ENCODE peak calls at places on chromosomes 5 and 9, in five cellular contexts. One of them, this sample, is unnamed.

GRCh38 chr9:33858346-33858869 is 41.4 kb downstream of the UBE2R2 start:
- DNase-seq in NCI-H2107: no peak
- DNase-seq in AG10803: no peak
- DNase-seq in HL-60: no peak
- DNase-seq in posterior vena cava: no peak
- DNase-seq in this sample: no peak

GRCh38 chr9:133372144-133372543 is 3.7 kb downstream of the SURF4 start:
- DNase-seq in NCI-H2107: no peak
- DNase-seq in AG10803: no peak
- DNase-seq in HL-60: no peak
- DNase-seq in posterior vena cava: no peak
- DNase-seq in this sample: no peak

GRCh38 chr9:36864491-36865410 is 169.3 kb downstream of the PAX5 start:
- DNase-seq in NCI-H2107: no peak
- DNase-seq in AG10803: no peak
- DNase-seq in HL-60: no peak
- DNase-seq in posterior vena cava: peak; percentile 64
- DNase-seq in this sample: no peak

GRCh38 chr5:171581756-171582155 is 162.3 kb downstream of the FGF18 start:
- DNase-seq in NCI-H2107: no peak
- DNase-seq in AG10803: no peak
- DNase-seq in HL-60: no peak
- DNase-seq in posterior vena cava: no peak
- DNase-seq in this sample: no peak

GRCh38 chr9:90641868-90642558 is 611 bp downstream of the DIRAS2 start:
- DNase-seq in NCI-H2107: no peak
- DNase-seq in AG10803: no peak
- DNase-seq in HL-60: no peak
- DNase-seq in posterior vena cava: no peak
- DNase-seq in this sample: no peak

GRCh38 chr9:21995652-21996275 is 1.2 kb downstream of the CDKN2B-AS1 start:
- DNase-seq in NCI-H2107: peak; percentile 8
- DNase-seq in AG10803: peak; percentile 58
- DNase-seq in HL-60: no peak
- DNase-seq in posterior vena cava: peak; percentile 87
- DNase-seq in this sample: no peak

GRCh38 chr5:173612948-173613347 is 3.5 kb downstream of the BOD1 start:
- DNase-seq in NCI-H2107: no peak
- DNase-seq in AG10803: peak; percentile 72
- DNase-seq in HL-60: no peak
- DNase-seq in posterior vena cava: no peak
- DNase-seq in this sample: no peak

GRCh38 chr9:123616707-123617106 is 260.7 kb downstream of the CRB2 start:
- DNase-seq in NCI-H2107: no peak
- DNase-seq in AG10803: no peak
- DNase-seq in HL-60: no peak
- DNase-seq in posterior vena cava: no peak
- DNase-seq in this sample: no peak

GRCh38 chr5:59506285-59506877 is 387.1 kb downstream of the PDE4D start:
- DNase-seq in NCI-H2107: no peak
- DNase-seq in AG10803: peak; percentile 62
- DNase-seq in HL-60: no peak
- DNase-seq in posterior vena cava: no peak
- DNase-seq in this sample: no peak

GRCh38 chr5:78519198-78519941 is 129.2 kb downstream of the LHFPL2 start:
- DNase-seq in NCI-H2107: no peak
- DNase-seq in AG10803: no peak
- DNase-seq in HL-60: no peak
- DNase-seq in posterior vena cava: no peak
- DNase-seq in this sample: no peak

GRCh38 chr5:152271420-152271819 is 133.7 kb downstream of the NMUR2 start:
- DNase-seq in NCI-H2107: no peak
- DNase-seq in AG10803: no peak
- DNase-seq in HL-60: no peak
- DNase-seq in posterior vena cava: no peak
- DNase-seq in this sample: no peak

GRCh38 chr9:119526703-119527102 is 157.5 kb upstream of the BRINP1 start:
- DNase-seq in NCI-H2107: no peak
- DNase-seq in AG10803: no peak
- DNase-seq in HL-60: no peak
- DNase-seq in posterior vena cava: no peak
- DNase-seq in this sample: no peak

GRCh38 chr9:75086443-75087278 is 1.3 kb downstream of the NMRK1 start:
- DNase-seq in NCI-H2107: no peak
- DNase-seq in AG10803: no peak
- DNase-seq in HL-60: peak; percentile 15
- DNase-seq in posterior vena cava: no peak
- DNase-seq in this sample: no peak

GRCh38 chr5:78213799-78214198 is 80.7 kb downstream of the AP3B1 start:
- DNase-seq in NCI-H2107: no peak
- DNase-seq in AG10803: no peak
- DNase-seq in HL-60: no peak
- DNase-seq in posterior vena cava: no peak
- DNase-seq in this sample: no peak

GRCh38 chr9:95092321-95093072 is 225.0 kb downstream of the FANCC start:
- DNase-seq in NCI-H2107: no peak
- DNase-seq in AG10803: peak; percentile 69
- DNase-seq in HL-60: no peak
- DNase-seq in posterior vena cava: peak; percentile 86
- DNase-seq in this sample: peak; percentile 7

GRCh38 chr5:173880306-173880985 is 7.7 kb upstream of the CPEB4 start:
- DNase-seq in NCI-H2107: no peak
- DNase-seq in AG10803: peak; percentile 91
- DNase-seq in HL-60: no peak
- DNase-seq in posterior vena cava: no peak
- DNase-seq in this sample: no peak

GRCh38 chr9:34986541-34987047 is 3.0 kb upstream of the DNAJB5 start:
- DNase-seq in NCI-H2107: no peak
- DNase-seq in AG10803: no peak
- DNase-seq in HL-60: peak; percentile 88
- DNase-seq in posterior vena cava: no peak
- DNase-seq in this sample: no peak

GRCh38 chr5:135304352-135305221 is 94.4 kb downstream of the MACROH2A1 start:
- DNase-seq in NCI-H2107: no peak
- DNase-seq in AG10803: no peak
- DNase-seq in HL-60: no peak
- DNase-seq in posterior vena cava: no peak
- DNase-seq in this sample: no peak

GRCh38 chr5:75951716-75952115 is 131.5 kb upstream of the SV2C start:
- DNase-seq in NCI-H2107: no peak
- DNase-seq in AG10803: no peak
- DNase-seq in HL-60: no peak
- DNase-seq in posterior vena cava: no peak
- DNase-seq in this sample: no peak

GRCh38 chr9:137194909-137195308 is 5.6 kb downstream of the TPRN start:
- DNase-seq in NCI-H2107: no peak
- DNase-seq in AG10803: no peak
- DNase-seq in HL-60: no peak
- DNase-seq in posterior vena cava: no peak
- DNase-seq in this sample: no peak

GRCh38 chr9:17600962-17601593 is 22.2 kb downstream of the SH3GL2 start:
- DNase-seq in NCI-H2107: no peak
- DNase-seq in AG10803: no peak
- DNase-seq in HL-60: no peak
- DNase-seq in posterior vena cava: no peak
- DNase-seq in this sample: no peak

GRCh38 chr9:21549251-21549765 is 67.2 kb upstream of the IFNE start:
- DNase-seq in NCI-H2107: no peak
- DNase-seq in AG10803: peak; percentile 92
- DNase-seq in HL-60: no peak
- DNase-seq in posterior vena cava: no peak
- DNase-seq in this sample: no peak

GRCh38 chr5:114702111-114702510 is 340.2 kb downstream of the KCNN2 start:
- DNase-seq in NCI-H2107: no peak
- DNase-seq in AG10803: no peak
- DNase-seq in HL-60: no peak
- DNase-seq in posterior vena cava: no peak
- DNase-seq in this sample: no peak

GRCh38 chr9:97873877-97874276 is 20.9 kb downstream of the FOXE1 start:
- DNase-seq in NCI-H2107: no peak
- DNase-seq in AG10803: no peak
- DNase-seq in HL-60: no peak
- DNase-seq in posterior vena cava: no peak
- DNase-seq in this sample: no peak

GRCh38 chr9:113622600-113623400 is 159.3 kb downstream of the RGS3 start:
- DNase-seq in NCI-H2107: peak; percentile 65
- DNase-seq in AG10803: peak; percentile 73
- DNase-seq in HL-60: no peak
- DNase-seq in posterior vena cava: peak; percentile 90
- DNase-seq in this sample: peak; percentile 66